ENCODE peak calls at places on chromosome 6, in five cellular contexts. H is uterus, R is B cell, B is type B pancreatic cell, V is WTC11. M is an unnamed sample.

GRCh38 chr6:133645000-133645619 is 243.8 kb upstream of the TCF21 start:
- DNase-seq in V (no peak), B (no peak), R (no peak), H (no peak), M (no peak)

GRCh38 chr6:158475344-158476302 is 84.3 kb upstream of the TMEM181 start:
- DNase-seq in H (peak), V (no peak), B (no peak), R (peak), M (peak)

GRCh38 chr6:35330541-35331119 is 11.7 kb upstream of the PPARD start:
- DNase-seq in H (no peak), R (no peak), B (peak), V (no peak), M (no peak)

GRCh38 chr6:150865406-150866146 is at the start of gene MTHFD1L:
- DNase-seq in B (peak), H (peak), V (peak), R (peak), M (peak)

GRCh38 chr6:152462716-152463115 is 174.4 kb downstream of the SYNE1 start:
- DNase-seq in R (no peak), V (no peak), B (no peak), H (no peak), M (no peak)

GRCh38 chr6:150866147-150867073 is 908 bp downstream of the MTHFD1L start:
- DNase-seq in R (peak), V (peak), B (peak), H (peak), M (peak)

GRCh38 chr6:90148867-90149266 is 147.8 kb downstream of the BACH2 start:
- DNase-seq in V (no peak), B (no peak), R (no peak), H (no peak), M (no peak)

GRCh38 chr6:3607171-3607570 is 144.3 kb downstream of the PXDC1 start:
- DNase-seq in H (no peak), R (no peak), B (no peak), V (no peak), M (no peak)

GRCh38 chr6:34045698-34046097 is 100.2 kb downstream of the GRM4 start:
- DNase-seq in V (no peak), R (no peak), B (no peak), H (no peak), M (no peak)

GRCh38 chr6:169868458-169868857 is 117.0 kb downstream of the ERMARD start:
- DNase-seq in H (no peak), R (no peak), V (no peak), B (peak), M (no peak)

GRCh38 chr6:75275067-75275466 is 9.5 kb downstream of the TMEM30A start:
- DNase-seq in V (no peak), H (no peak), R (no peak), B (no peak), M (no peak)

GRCh38 chr6:5599112-5599511 is 337.8 kb downstream of the FARS2 start:
- DNase-seq in H (no peak), V (no peak), B (no peak), R (no peak), M (no peak)

GRCh38 chr6:166330612-166331011 is 11.7 kb downstream of the SFT2D1 start:
- DNase-seq in R (no peak), B (no peak), V (peak), H (no peak), M (peak)
- TF ChIP-seq CTCF in R (no peak), B (peak), V (no peak), H (no peak), M (peak)

DNA sequence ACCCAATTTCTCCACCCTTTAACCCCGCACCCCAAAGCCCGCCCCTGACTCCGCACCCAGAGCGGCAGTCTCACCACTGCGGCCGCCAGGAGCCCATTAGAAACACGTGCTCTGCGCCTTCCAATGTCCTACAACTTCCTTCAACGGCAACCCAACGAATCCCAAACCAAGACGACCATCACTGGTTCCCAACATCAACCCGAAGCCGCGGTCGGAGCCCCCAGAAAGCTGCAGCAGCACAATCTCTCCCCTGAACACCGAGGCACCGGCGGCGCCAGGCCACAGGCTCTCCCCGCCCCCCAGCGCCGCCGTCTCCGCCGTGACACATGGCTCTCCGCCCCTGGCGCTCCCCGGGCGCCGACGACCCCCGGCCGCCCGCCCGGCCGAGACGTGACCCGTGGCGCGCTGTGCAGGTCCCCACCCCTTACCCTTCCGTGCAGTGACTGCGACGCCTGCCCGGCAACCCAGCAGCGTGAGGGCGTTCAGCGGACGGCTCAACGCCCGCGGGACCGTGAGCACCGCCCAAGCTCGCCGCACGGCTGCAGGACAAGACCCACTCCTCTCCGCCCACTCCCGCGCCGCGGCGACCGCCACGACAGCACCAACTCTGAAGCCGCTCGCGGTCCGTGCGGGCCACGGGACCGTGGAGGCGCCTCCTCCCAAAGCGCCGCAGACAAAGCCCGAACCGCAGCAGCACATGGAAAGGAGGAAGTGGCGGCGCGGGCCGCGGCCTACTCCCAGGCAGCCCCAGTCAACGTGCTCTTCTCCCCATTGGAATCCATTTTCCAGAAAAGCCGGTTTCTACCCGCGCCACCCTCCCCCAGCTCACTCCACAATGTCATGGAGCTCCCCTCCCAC is 541 bp downstream of the SYNCRIP start:
- DNase-seq in B (peak), H (peak), R (peak), V (peak), M (peak)
- TF ChIP-seq CTCF in B (peak), H (no peak), R (no peak), V (no peak), M (no peak)

DNA sequence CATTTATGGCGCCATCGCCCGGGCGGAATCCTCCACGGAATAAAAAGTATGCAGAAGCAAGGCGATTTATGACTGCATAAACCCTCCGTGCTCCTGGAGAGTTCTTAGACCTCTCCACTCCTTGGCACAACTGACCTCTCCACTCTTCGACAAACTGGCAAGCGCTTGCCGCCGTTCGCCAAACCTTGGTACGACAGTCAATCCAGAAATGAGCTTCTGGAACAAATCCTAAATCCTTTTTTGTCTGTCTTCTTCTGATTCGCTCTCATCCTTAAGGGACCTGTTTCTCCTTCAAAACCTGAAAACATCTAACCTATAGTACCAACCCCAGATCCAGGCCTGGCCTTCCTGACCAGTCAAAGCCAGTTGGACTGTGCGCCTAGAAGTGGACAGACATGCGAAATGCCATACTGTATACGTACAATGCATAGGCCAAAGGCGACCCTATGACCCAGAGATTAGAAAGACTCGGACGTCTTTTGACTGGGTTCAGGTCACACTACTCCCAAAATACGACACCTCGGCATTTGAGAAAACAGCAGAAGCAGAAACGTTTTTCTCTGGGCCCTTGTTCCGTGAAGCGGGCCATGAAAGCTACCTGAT is 59.4 kb downstream of the TRIM27 start:
- DNase-seq in V (no peak), H (no peak), B (no peak), R (peak), M (no peak)
- TF ChIP-seq CTCF in V (no peak), H (no peak), B (no peak), R (no peak), M (peak)

DNA sequence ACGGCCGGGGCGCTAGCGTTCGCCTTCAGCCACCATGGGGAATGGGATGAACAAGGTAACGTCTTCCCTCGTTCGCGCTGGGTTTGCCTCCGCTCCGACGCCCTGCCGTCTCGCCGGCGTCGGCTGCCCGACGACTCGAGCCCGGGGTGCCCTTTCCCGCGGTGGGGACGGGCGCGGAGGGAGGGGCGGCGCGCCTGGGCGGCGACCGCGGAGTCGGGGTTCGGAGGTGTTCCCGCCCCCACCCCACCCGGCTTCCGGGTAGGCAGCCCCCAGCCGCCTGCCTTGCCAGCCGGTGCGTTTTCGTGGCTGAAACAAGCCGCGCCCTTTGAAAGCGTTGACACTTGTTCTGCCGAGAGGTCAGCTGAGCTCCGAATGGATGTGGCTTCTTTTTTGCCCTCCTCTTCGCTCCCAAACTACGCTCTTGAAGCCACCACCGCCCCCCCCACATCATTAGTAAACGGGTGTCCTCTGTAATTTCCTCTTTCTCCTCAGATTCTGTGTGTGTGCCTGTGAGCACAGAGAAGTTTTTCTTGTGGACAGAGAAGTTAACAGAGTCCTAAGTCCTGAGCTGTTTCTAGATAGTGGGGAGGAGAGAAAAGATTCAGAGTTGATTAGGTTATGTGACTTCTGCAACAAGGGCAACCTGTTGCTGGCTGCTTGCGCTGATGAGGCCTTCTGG is 358 bp downstream of the DUSP22 start:
- DNase-seq in B (no peak), R (peak), H (peak), V (peak), M (peak)
- TF ChIP-seq CTCF in B (peak), R (no peak), H (no peak), V (no peak), M (no peak)

GRCh38 chr6:28927856-28928255 is 4.1 kb upstream of the TRIM27 start:
- DNase-seq in H (no peak), V (no peak), R (no peak), B (no peak), M (no peak)

GRCh38 chr6:28929887-28930620 is 6.3 kb upstream of the TRIM27 start:
- DNase-seq in H (no peak), B (no peak), V (no peak), R (no peak), M (no peak)

GRCh38 chr6:28933069-28933468 is 9.3 kb upstream of the TRIM27 start:
- DNase-seq in H (no peak), R (no peak), B (no peak), V (no peak), M (no peak)
- TF ChIP-seq CTCF in H (no peak), R (no peak), B (no peak), V (no peak), M (no peak)